ENCODE peak calls at places on chromosomes 5 and 9, in seven cellular contexts. N is activated CD4-positive, CD25-positive, alpha-beta regulatory T cell treated with anti-CD3 and anti-CD28 coated beads, Interleukin-2, amount 50 U/mL, for 72 hours; J is NCI-H774; T is RCC 7860; E is NCI-H460; D is chondrocyte; P is SK-N-SH. H is an unnamed sample.

GRCh38 chr9:119291554-119291953 is 77.7 kb downstream of the BRINP1 start:
- DNase-seq in P (no peak), T (no peak), D (no peak), J (no peak), E (no peak), N (no peak), H (no peak)

GRCh38 chr5:17374973-17375844 is 122.8 kb upstream of the TAF11L2 start:
- DNase-seq in P (peak), T (peak), N (no peak), D (no peak), E (no peak), J (no peak), H (no peak)

GRCh38 chr5:159359408-159359807 is 29.1 kb upstream of the IL12B start:
- DNase-seq in T (no peak), P (no peak), D (no peak), E (no peak), J (no peak), N (no peak), H (no peak)

GRCh38 chr5:109479260-109479860 is 69.6 kb upstream of the PJA2 start:
- DNase-seq in J (no peak), D (no peak), T (peak), E (peak), P (no peak), N (no peak), H (no peak)

GRCh38 chr9:90991953-90992352 is 190.3 kb downstream of the SYK start:
- DNase-seq in D (no peak), J (no peak), P (no peak), N (no peak), E (no peak), T (peak), H (no peak)

GRCh38 chr5:109945097-109945678 is 255.5 kb downstream of the MAN2A1 start:
- DNase-seq in J (no peak), N (no peak), P (no peak), T (peak), D (no peak), E (no peak), H (no peak)

GRCh38 chr9:113493080-113493615 is 29.6 kb downstream of the RGS3 start:
- DNase-seq in D (no peak), E (no peak), T (no peak), J (no peak), N (no peak), P (no peak), H (no peak)

GRCh38 chr9:104868303-104868686 is 59.7 kb downstream of the ABCA1 start:
- DNase-seq in D (no peak), P (no peak), J (no peak), E (no peak), T (no peak), N (no peak), H (no peak)

GRCh38 chr9:107478805-107479204 is 10.8 kb downstream of the KLF4 start:
- DNase-seq in E (no peak), T (no peak), D (no peak), P (no peak), N (no peak), J (no peak), H (no peak)

GRCh38 chr9:115694014-115694413 is 459.6 kb upstream of the PAPPA start:
- DNase-seq in D (no peak), T (peak), J (no peak), P (no peak), E (peak), N (no peak), H (no peak)

GRCh38 chr5:124866355-124867063 is 120.1 kb upstream of the ZNF608 start:
- DNase-seq in J (no peak), P (peak), D (no peak), E (no peak), N (no peak), T (no peak), H (no peak)

GRCh38 chr9:97293207-97293721 is 14.2 kb upstream of the CCDC180 start:
- DNase-seq in E (peak), D (no peak), N (no peak), J (no peak), T (peak), P (no peak), H (no peak)

GRCh38 chr9:109317979-109318671 is 2.7 kb downstream of the EPB41L4B start:
- DNase-seq in J (no peak), E (no peak), P (no peak), D (no peak), T (no peak), N (no peak), H (no peak)

GRCh38 chr5:173451651-173452050 is 123.4 kb upstream of the STC2 start:
- DNase-seq in E (no peak), D (no peak), N (no peak), J (no peak), T (no peak), P (no peak), H (no peak)

GRCh38 chr5:90386099-90386710 is 23.4 kb downstream of the CETN3 start:
- DNase-seq in D (no peak), T (no peak), J (no peak), P (peak), N (no peak), E (peak), H (no peak)

GRCh38 chr9:94135222-94135621 is 51.0 kb downstream of the PTPDC1 start:
- DNase-seq in E (no peak), P (no peak), N (no peak), J (no peak), T (no peak), D (no peak), H (no peak)

GRCh38 chr9:37997636-37998374 is 71.2 kb downstream of the SHB start:
- DNase-seq in D (peak), N (no peak), J (no peak), T (no peak), P (peak), E (no peak), H (no peak)

GRCh38 chr5:154723740-154724505 is 31.3 kb upstream of the LARP1 start:
- DNase-seq in P (no peak), D (no peak), N (no peak), T (no peak), E (no peak), J (no peak), H (no peak)

GRCh38 chr9:128098017-128098935 is 29.3 kb downstream of the PTGES2 start:
- DNase-seq in N (no peak), D (no peak), T (peak), J (peak), E (peak), P (peak), H (no peak)

H was measured in activated B cell treated with CpG ODN at 0.5 μM for 24 hours.